ENCODE peak calls at places on chromosomes 7 and 10, in four cellular contexts. Q is HCT116, G is NCI-H2171 treated with DMSO at 0.1 percent for 48 hours, V is ELR. A is an unnamed sample.

GRCh38 chr7:107075863-107076574 is 31.5 kb downstream of the PRKAR2B start:
- DNase-seq in V (no peak), Q (no peak), G (no peak), A (no peak)

GRCh38 chr10:96344178-96344577 is 14.6 kb downstream of the OPALIN start:
- DNase-seq in G (no peak), Q (no peak), V (no peak), A (no peak)

GRCh38 chr10:60044221-60044620 is 137.9 kb upstream of the CCDC6 start:
- DNase-seq in G (no peak), Q (no peak), V (peak), A (no peak)

GRCh38 chr7:105796365-105796764 is 80.0 kb downstream of the ATXN7L1 start:
- DNase-seq in G (no peak), Q (no peak), V (peak), A (no peak)

GRCh38 chr10:119259345-119259744 is 52.0 kb downstream of the GRK5 start:
- DNase-seq in G (no peak), Q (no peak), V (no peak), A (no peak)

GRCh38 chr10:103960103-103960502 is 6.8 kb upstream of the SLK start:
- DNase-seq in Q (no peak), V (no peak), G (no peak), A (no peak)

GRCh38 chr10:132605390-132605789 is 67.8 kb downstream of the INPP5A start:
- DNase-seq in Q (no peak), G (no peak), V (no peak), A (peak)

GRCh38 chr10:70590663-70591416 is 11.7 kb downstream of the PRF1 start:
- DNase-seq in Q (no peak), V (no peak), G (no peak), A (no peak)

GRCh38 chr7:1019255-1019785 is 25.0 kb upstream of the GPR146 start:
- DNase-seq in V (no peak), G (no peak), Q (no peak), A (no peak)